ENCODE peak calls at places on chromosomes 7 and 10, in nine cellular contexts. Q is GM23338, N is OCI-LY7, P is hepatocyte, U is HCT116, C is SK-N-SH, G is PC-3, E is neural progenitor cell, Y is MM.1S. O is an unnamed sample.

GRCh38 chr10:49739426-49739825 is 22.7 kb downstream of the OGDHL start:
- DNase-seq in Q (no peak), N (no peak), P (no peak), U (no peak), C (no peak), G (no peak), E (no peak), Y (no peak), O (no peak)

GRCh38 chr7:17725761-17726160 is 214.5 kb downstream of the SNX13 start:
- DNase-seq in Q (no peak), N (no peak), P (no peak), U (no peak), C (no peak), G (no peak), E (no peak), Y (no peak), O (peak)

GRCh38 chr7:30911133-30911532 is 520 bp upstream of the AQP1 start:
- DNase-seq in Q (no peak), N (no peak), P (no peak), U (no peak), C (no peak), G (no peak), E (no peak), Y (no peak), O (no peak)

GRCh38 chr7:111951027-111951426 is 255.2 kb downstream of the DOCK4 start:
- DNase-seq in Q (no peak), N (no peak), P (no peak), U (no peak), C (no peak), G (peak), E (no peak), Y (no peak), O (no peak)

GRCh38 chr7:4177001-4177400 is 505.1 kb upstream of the FOXK1 start:
- DNase-seq in Q (no peak), N (no peak), P (no peak), U (no peak), C (no peak), G (no peak), E (no peak), Y (no peak), O (no peak)

GRCh38 chr10:123521556-123521955 is 144.6 kb upstream of the GPR26 start:
- DNase-seq in Q (no peak), N (no peak), P (no peak), U (no peak), C (no peak), G (no peak), E (no peak), Y (no peak), O (no peak)

GRCh38 chr7:27182861-27183681 is 2.0 kb downstream of the HOXA11 start:
- DNase-seq in Q (peak), N (no peak), P (no peak), U (no peak), C (peak), G (no peak), E (peak), Y (no peak), O (peak)

GRCh38 chr10:125060486-125060850 is 99.9 kb downstream of the CTBP2 start:
- DNase-seq in Q (no peak), N (no peak), P (no peak), U (no peak), C (no peak), G (no peak), E (peak), Y (no peak), O (peak)

GRCh38 chr10:104396581-104396980 is 42.9 kb downstream of the CFAP58 start:
- DNase-seq in Q (no peak), N (no peak), P (no peak), U (no peak), C (no peak), G (no peak), E (no peak), Y (no peak), O (no peak)

GRCh38 chr7:100895956-100896742 is 461 bp upstream of the ACHE start:
- DNase-seq in Q (peak), N (no peak), P (peak), U (no peak), C (peak), G (no peak), E (peak), Y (no peak), O (no peak)

GRCh38 chr10:9331583-9332008 is 1277.1 kb downstream of the GATA3 start:
- DNase-seq in Q (peak), N (peak), P (peak), U (peak), C (peak), G (peak), E (peak), Y (peak), O (peak)

GRCh38 chr10:78910021-78910420 is 158.7 kb upstream of the ZMIZ1 start:
- DNase-seq in Q (no peak), N (no peak), P (no peak), U (no peak), C (no peak), G (no peak), E (no peak), Y (no peak), O (no peak)

GRCh38 chr10:51894752-51895151 is 195.4 kb upstream of the CSTF2T start:
- DNase-seq in Q (no peak), N (no peak), P (no peak), U (no peak), C (no peak), G (no peak), E (no peak), Y (no peak), O (peak)

GRCh38 chr10:13349776-13350274 is 1.7 kb upstream of the SEPHS1 start:
- DNase-seq in Q (peak), N (peak), P (peak), U (no peak), C (peak), G (peak), E (peak), Y (no peak), O (peak)

GRCh38 chr10:77498210-77498609 is 139.4 kb downstream of the KCNMA1 start:
- DNase-seq in Q (no peak), N (no peak), P (no peak), U (no peak), C (no peak), G (no peak), E (no peak), Y (no peak), O (no peak)

GRCh38 chr7:99121496-99122021 is 22.3 kb downstream of the SMURF1 start:
- DNase-seq in Q (no peak), N (no peak), P (no peak), U (no peak), C (no peak), G (no peak), E (no peak), Y (no peak), O (peak)

GRCh38 chr7:55133630-55134392 is 115.0 kb downstream of the EGFR start:
- DNase-seq in Q (no peak), N (no peak), P (peak), U (peak), C (peak), G (peak), E (no peak), Y (no peak), O (peak)

GRCh38 chr7:91080351-91080750 is 183.9 kb upstream of the FZD1 start:
- DNase-seq in Q (no peak), N (no peak), P (no peak), U (no peak), C (no peak), G (no peak), E (no peak), Y (no peak), O (no peak)

GRCh38 chr7:51288896-51289607 is 27.6 kb downstream of the COBL start:
- DNase-seq in Q (peak), N (no peak), P (no peak), U (no peak), C (no peak), G (peak), E (no peak), Y (no peak), O (no peak)

GRCh38 chr10:100341953-100342626 is 4.9 kb upstream of the SCD start:
- DNase-seq in Q (peak), N (peak), P (peak), U (peak), C (peak), G (peak), E (peak), Y (peak), O (peak)

GRCh38 chr7:96075510-96076349 is 246.2 kb downstream of the SLC25A13 start:
- DNase-seq in Q (peak), N (peak), P (peak), U (peak), C (peak), G (peak), E (peak), Y (peak), O (peak)
- TF ChIP-seq EZH2phosphoT487 in Q (no peak), N (no peak), P (no peak), U (no peak), C (no peak), G (no peak), E (no peak), Y (no peak), O (no peak)

DNA sequence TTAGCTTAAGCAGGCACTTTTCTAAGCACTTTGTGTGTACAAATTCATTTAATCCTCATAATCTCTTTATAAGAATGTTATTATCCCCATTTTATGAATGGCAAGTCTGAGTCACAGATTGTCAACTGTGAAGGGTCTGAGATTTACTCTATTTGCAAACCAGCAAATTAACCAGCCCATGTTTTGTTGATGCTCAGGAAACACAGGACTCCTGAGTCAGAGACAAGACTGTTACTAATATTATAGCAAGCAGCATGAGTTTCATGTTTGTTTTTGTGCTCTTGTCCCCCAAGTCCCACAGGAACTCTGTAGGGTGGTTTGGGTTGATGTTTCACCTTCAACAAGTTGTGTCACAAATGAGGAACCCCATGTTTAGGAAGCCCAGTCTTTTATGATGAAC is 182.0 kb upstream of the PPP1R3A start:
- DNase-seq in Q (no peak), N (no peak), P (peak), U (no peak), C (no peak), G (no peak), E (no peak), Y (no peak), O (peak)
- TF ChIP-seq EZH2phosphoT487 in Q (no peak), N (no peak), P (no peak), U (no peak), C (no peak), G (no peak), E (no peak), Y (no peak), O (no peak)

GRCh38 chr7:115005241-115005640 is 83.3 kb downstream of the MDFIC start:
- DNase-seq in Q (no peak), N (no peak), P (no peak), U (no peak), C (no peak), G (no peak), E (no peak), Y (no peak), O (no peak)
- TF ChIP-seq EZH2phosphoT487 in Q (no peak), N (no peak), P (no peak), U (no peak), C (no peak), G (no peak), E (no peak), Y (no peak), O (no peak)

GRCh38 chr7:130822642-130823041 is 88.6 kb upstream of the KLF14 start:
- DNase-seq in Q (no peak), N (no peak), P (no peak), U (no peak), C (no peak), G (no peak), E (no peak), Y (peak), O (peak)
- TF ChIP-seq EZH2phosphoT487 in Q (no peak), N (no peak), P (no peak), U (no peak), C (no peak), G (no peak), E (no peak), Y (no peak), O (no peak)

GRCh38 chr7:7996568-7996967 is 28.0 kb downstream of the GLCCI1 start:
- DNase-seq in Q (peak), N (no peak), P (no peak), U (no peak), C (no peak), G (peak), E (no peak), Y (peak), O (peak)

GRCh38 chr7:7989985-7990761 is 21.6 kb downstream of the GLCCI1 start:
- DNase-seq in Q (no peak), N (no peak), P (no peak), U (no peak), C (no peak), G (no peak), E (no peak), Y (no peak), O (no peak)

GRCh38 chr7:7989133-7989984 is 20.8 kb downstream of the GLCCI1 start:
- DNase-seq in Q (no peak), N (no peak), P (no peak), U (no peak), C (no peak), G (no peak), E (no peak), Y (peak), O (no peak)

DNA sequence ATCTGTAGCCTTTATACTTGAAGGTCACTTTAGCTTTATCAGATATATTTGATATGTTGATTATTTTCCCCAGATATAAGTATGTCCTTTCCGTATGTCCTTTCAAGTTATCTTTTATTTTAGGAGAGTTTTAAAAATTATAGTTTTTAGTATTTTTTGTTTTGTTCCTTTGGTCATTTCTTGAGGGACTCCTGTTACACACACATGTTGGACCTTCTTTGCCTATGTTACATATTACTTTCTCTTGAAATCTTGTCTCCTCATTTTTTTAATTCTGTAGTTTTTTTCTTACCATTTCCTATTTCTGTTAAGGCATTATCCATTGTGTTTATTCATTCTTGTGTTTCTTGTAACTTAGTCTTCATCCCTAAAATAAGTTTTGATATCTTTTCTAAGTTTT is 23.9 kb downstream of the GLCCI1 start:
- DNase-seq in Q (peak), N (peak), P (no peak), U (no peak), C (no peak), G (no peak), E (peak), Y (no peak), O (peak)
- TF ChIP-seq EZH2phosphoT487 in Q (no peak), N (no peak), P (no peak), U (no peak), C (no peak), G (no peak), E (no peak), Y (no peak), O (no peak)

GRCh38 chr7:8121243-8121642 is 140.7 kb downstream of the ICA1 start:
- DNase-seq in Q (no peak), N (no peak), P (no peak), U (no peak), C (no peak), G (no peak), E (no peak), Y (no peak), O (peak)

GRCh38 chr7:8129323-8129659 is 132.7 kb downstream of the ICA1 start:
- DNase-seq in Q (no peak), N (no peak), P (no peak), U (no peak), C (no peak), G (no peak), E (no peak), Y (peak), O (no peak)

GRCh38 chr7:8126768-8127167 is 135.2 kb downstream of the ICA1 start:
- DNase-seq in Q (no peak), N (no peak), P (no peak), U (no peak), C (no peak), G (no peak), E (no peak), Y (no peak), O (no peak)

GRCh38 chr7:8128457-8129322 is 133.3 kb downstream of the ICA1 start:
- DNase-seq in Q (no peak), N (no peak), P (no peak), U (no peak), C (no peak), G (no peak), E (no peak), Y (no peak), O (no peak)

DNA sequence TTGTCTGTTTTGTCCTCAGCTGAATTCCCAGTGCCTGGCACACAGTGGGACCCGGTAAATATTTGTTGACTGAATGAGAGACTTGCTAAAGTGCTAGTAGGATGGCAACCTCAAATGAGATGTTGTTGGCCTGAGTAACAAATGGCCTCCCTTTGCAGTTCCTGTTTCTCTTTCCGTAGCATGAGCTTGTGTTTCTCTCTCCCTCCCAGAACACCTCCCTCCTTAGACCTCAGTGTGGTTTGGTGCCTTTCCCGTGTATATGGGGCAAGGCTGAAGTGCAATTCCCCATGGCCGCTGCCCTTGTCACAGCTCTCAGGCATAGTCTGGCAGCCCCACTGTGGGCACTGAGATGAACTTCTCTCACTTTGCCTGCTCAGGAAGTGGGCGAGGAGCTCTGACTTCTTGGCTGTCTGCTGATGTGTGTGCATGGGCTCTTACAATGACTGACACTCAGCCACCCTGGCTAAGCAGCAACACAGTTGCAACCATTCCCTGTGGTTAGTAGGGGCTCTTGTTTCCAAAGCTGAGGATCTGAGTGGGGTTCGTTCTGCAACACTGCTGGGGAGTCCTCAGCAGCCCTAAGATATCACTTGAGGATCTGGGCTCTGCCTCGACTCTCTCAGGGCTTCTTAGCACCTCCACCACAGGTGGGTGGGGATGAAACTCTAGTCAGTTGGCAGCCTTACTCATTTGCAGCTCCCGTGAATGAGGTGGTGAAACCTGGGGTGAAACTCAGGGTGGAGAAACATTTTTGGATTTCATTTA is 136.1 kb downstream of the ICA1 start:
- DNase-seq in Q (no peak), N (peak), P (no peak), U (no peak), C (no peak), G (no peak), E (no peak), Y (peak), O (no peak)
- TF ChIP-seq EZH2phosphoT487 in Q (no peak), N (no peak), P (no peak), U (no peak), C (no peak), G (no peak), E (no peak), Y (no peak), O (no peak)

O was measured in GM23248.